ENCODE peak calls at places on chromosomes 12 and 14, in eight cellular contexts. V, G, E, C, Q, Z, K and P are unnamed samples.

GRCh38 chr12:125434131-125434530 is 368.9 kb downstream of the AACS start:
- DNase-seq in V (no peak), G (no peak), E (no peak), C (no peak), Q (no peak), Z (no peak), K (no peak), P (no peak)

GRCh38 chr12:5988659-5989116 is 43.6 kb upstream of the ANO2 start:
- DNase-seq in V (no peak), G (peak; percentile 25), E (peak; percentile 54), C (peak; percentile 73), Q (peak; percentile 79), Z (peak; percentile 3), K (peak; percentile 80), P (peak; percentile 84)

GRCh38 chr12:118355838-118356237 is 16.9 kb downstream of the TAOK3 start:
- DNase-seq in V (no peak), G (no peak), E (no peak), C (no peak), Q (no peak), Z (no peak), K (no peak), P (no peak)

GRCh38 chr14:38098074-38098846 is 109.4 kb upstream of the SSTR1 start:
- DNase-seq in V (peak; percentile 83), G (no peak), E (no peak), C (no peak), Q (no peak), Z (no peak), K (no peak), P (no peak)

GRCh38 chr14:106129274-106129673 is 602.9 kb downstream of the TMEM121 start:
- DNase-seq in V (no peak), G (no peak), E (no peak), C (no peak), Q (no peak), Z (no peak), K (no peak), P (no peak)

GRCh38 chr12:131087302-131087818 is 133.7 kb downstream of the ADGRD1 start:
- DNase-seq in V (no peak), G (no peak), E (no peak), C (no peak), Q (peak; percentile 37), Z (no peak), K (no peak), P (no peak)

GRCh38 chr14:91872011-91872476 is 4.7 kb upstream of the TC2N start:
- DNase-seq in V (no peak), G (no peak), E (no peak), C (no peak), Q (no peak), Z (no peak), K (peak; percentile 61), P (no peak)

GRCh38 chr14:75968461-75968860 is 13.3 kb downstream of the TGFB3 start:
- DNase-seq in V (no peak), G (no peak), E (no peak), C (no peak), Q (no peak), Z (no peak), K (no peak), P (peak; percentile 7)

GRCh38 chr12:106110626-106111300 is 28.0 kb downstream of the NUAK1 start:
- DNase-seq in V (no peak), G (no peak), E (no peak), C (no peak), Q (no peak), Z (no peak), K (no peak), P (no peak)

GRCh38 chr14:79009286-79009685 is 839.1 kb downstream of the NRXN3 start:
- DNase-seq in V (no peak), G (no peak), E (no peak), C (no peak), Q (no peak), Z (no peak), K (no peak), P (no peak)

GRCh38 chr12:54935235-54935951 is 49.2 kb downstream of the TESPA1 start:
- DNase-seq in V (peak; percentile 51), G (peak; percentile 40), E (peak; percentile 96), C (no peak), Q (no peak), Z (no peak), K (peak; percentile 84), P (peak; percentile 56)